ENCODE peak calls at places on chromosomes 11 and 22, in eight cellular contexts. One of them, this sample, is unnamed.
A peak's percentile ranks its signal among the peaks of the same experiment; 100 is the strongest.

GRCh38 chr11:35618497-35619029 is 303 bp downstream of the FJX1 start:
- DNase-seq in neural progenitor cell: peak; percentile 72
- DNase-seq in A549: peak; percentile 50
- DNase-seq in aorta: peak; percentile 48
- DNase-seq in cardiac muscle cell: peak; percentile 60
- DNase-seq in tibial nerve: no peak
- DNase-seq in IMR-90: peak; percentile 51
- DNase-seq in tibial artery: no peak
- DNase-seq in this sample: no peak

GRCh38 chr11:43197357-43197756 is 114.4 kb upstream of the API5 start:
- DNase-seq in neural progenitor cell: no peak
- DNase-seq in A549: no peak
- DNase-seq in aorta: no peak
- DNase-seq in cardiac muscle cell: no peak
- DNase-seq in tibial nerve: no peak
- DNase-seq in IMR-90: no peak
- DNase-seq in tibial artery: no peak
- DNase-seq in this sample: no peak

GRCh38 chr22:48366591-48366990 is 1461.1 kb downstream of the BRD1 start:
- DNase-seq in neural progenitor cell: no peak
- DNase-seq in A549: no peak
- DNase-seq in aorta: no peak
- DNase-seq in cardiac muscle cell: no peak
- DNase-seq in tibial nerve: no peak
- DNase-seq in IMR-90: no peak
- DNase-seq in tibial artery: no peak
- DNase-seq in this sample: no peak

GRCh38 chr11:10413268-10413667 is 41.8 kb upstream of the AMPD3 start:
- DNase-seq in neural progenitor cell: no peak
- DNase-seq in A549: no peak
- DNase-seq in aorta: no peak
- DNase-seq in cardiac muscle cell: peak; percentile 14
- DNase-seq in tibial nerve: no peak
- DNase-seq in IMR-90: peak; percentile 22
- DNase-seq in tibial artery: no peak
- DNase-seq in this sample: peak; percentile 43

GRCh38 chr11:79466411-79466810 is 25.6 kb upstream of the TENM4 start:
- DNase-seq in neural progenitor cell: no peak
- DNase-seq in A549: no peak
- DNase-seq in aorta: no peak
- DNase-seq in cardiac muscle cell: no peak
- DNase-seq in tibial nerve: no peak
- DNase-seq in IMR-90: peak; percentile 81
- DNase-seq in tibial artery: no peak
- DNase-seq in this sample: no peak

GRCh38 chr11:75148436-75148983 is 2.4 kb upstream of the SLCO2B1 start:
- DNase-seq in neural progenitor cell: no peak
- DNase-seq in A549: no peak
- DNase-seq in aorta: no peak
- DNase-seq in cardiac muscle cell: no peak
- DNase-seq in tibial nerve: no peak
- DNase-seq in IMR-90: no peak
- DNase-seq in tibial artery: no peak
- DNase-seq in this sample: no peak

GRCh38 chr11:680476-680875 is 14.5 kb downstream of the DEAF1 start:
- DNase-seq in neural progenitor cell: no peak
- DNase-seq in A549: no peak
- DNase-seq in aorta: no peak
- DNase-seq in cardiac muscle cell: no peak
- DNase-seq in tibial nerve: no peak
- DNase-seq in IMR-90: no peak
- DNase-seq in tibial artery: no peak
- DNase-seq in this sample: no peak

GRCh38 chr11:36070215-36070976 is 126.5 kb downstream of the LDLRAD3 start:
- DNase-seq in neural progenitor cell: no peak
- DNase-seq in A549: no peak
- DNase-seq in aorta: no peak
- DNase-seq in cardiac muscle cell: no peak
- DNase-seq in tibial nerve: no peak
- DNase-seq in IMR-90: no peak
- DNase-seq in tibial artery: no peak
- DNase-seq in this sample: no peak

GRCh38 chr11:83151274-83151977 is 5.5 kb upstream of the PCF11 start:
- DNase-seq in neural progenitor cell: no peak
- DNase-seq in A549: no peak
- DNase-seq in aorta: no peak
- DNase-seq in cardiac muscle cell: no peak
- DNase-seq in tibial nerve: no peak
- DNase-seq in IMR-90: no peak
- DNase-seq in tibial artery: no peak
- DNase-seq in this sample: no peak

GRCh38 chr11:80632156-80632555 is 1191.3 kb upstream of the TENM4 start:
- DNase-seq in neural progenitor cell: peak; percentile 51
- DNase-seq in A549: no peak
- DNase-seq in aorta: no peak
- DNase-seq in cardiac muscle cell: peak; percentile 14
- DNase-seq in tibial nerve: no peak
- DNase-seq in IMR-90: no peak
- DNase-seq in tibial artery: no peak
- DNase-seq in this sample: no peak

GRCh38 chr11:112457532-112457931 is 196.9 kb upstream of the PLET1 start:
- DNase-seq in neural progenitor cell: no peak
- DNase-seq in A549: no peak
- DNase-seq in aorta: no peak
- DNase-seq in cardiac muscle cell: no peak
- DNase-seq in tibial nerve: no peak
- DNase-seq in IMR-90: no peak
- DNase-seq in tibial artery: no peak
- DNase-seq in this sample: no peak

GRCh38 chr22:49380095-49380827 is 447.4 kb downstream of the BRD1 start:
- DNase-seq in neural progenitor cell: no peak
- DNase-seq in A549: no peak
- DNase-seq in aorta: no peak
- DNase-seq in cardiac muscle cell: no peak
- DNase-seq in tibial nerve: no peak
- DNase-seq in IMR-90: no peak
- DNase-seq in tibial artery: no peak
- DNase-seq in this sample: no peak
- H3K4me1 ChIP-seq in neural progenitor cell: no peaks in the 10 kb centered on the region
- H3K4me1 ChIP-seq in A549: no peaks in the 10 kb centered on the region
- H3K4me1 ChIP-seq in aorta: no peaks in the 10 kb centered on the region
- H3K4me1 ChIP-seq in cardiac muscle cell: no peaks in the 10 kb centered on the region
- H3K4me1 ChIP-seq in tibial nerve: no peaks in the 10 kb centered on the region
- H3K4me1 ChIP-seq in IMR-90: no peaks in the 10 kb centered on the region
- H3K4me1 ChIP-seq in tibial artery: no peaks in the 10 kb centered on the region
- H3K4me1 ChIP-seq in this sample: no peaks in the 10 kb centered on the region

GRCh38 chr22:17952273-17952801 is 72.0 kb downstream of the MICAL3 start:
- DNase-seq in neural progenitor cell: no peak
- DNase-seq in A549: no peak
- DNase-seq in aorta: no peak
- DNase-seq in cardiac muscle cell: no peak
- DNase-seq in tibial nerve: no peak
- DNase-seq in IMR-90: no peak
- DNase-seq in tibial artery: no peak
- DNase-seq in this sample: no peak

GRCh38 chr22:17954860-17955587 is 69.3 kb downstream of the MICAL3 start:
- DNase-seq in neural progenitor cell: no peak
- DNase-seq in A549: no peak
- DNase-seq in aorta: no peak
- DNase-seq in cardiac muscle cell: no peak
- DNase-seq in tibial nerve: no peak
- DNase-seq in IMR-90: no peak
- DNase-seq in tibial artery: no peak
- DNase-seq in this sample: no peak

GRCh38 chr22:17953147-17953546 is 71.2 kb downstream of the MICAL3 start:
- DNase-seq in neural progenitor cell: no peak
- DNase-seq in A549: no peak
- DNase-seq in aorta: no peak
- DNase-seq in cardiac muscle cell: no peak
- DNase-seq in tibial nerve: no peak
- DNase-seq in IMR-90: no peak
- DNase-seq in tibial artery: no peak
- DNase-seq in this sample: no peak

GRCh38 chr22:17955611-17956379 is 68.6 kb downstream of the MICAL3 start:
- DNase-seq in neural progenitor cell: no peak
- DNase-seq in A549: no peak
- DNase-seq in aorta: no peak
- DNase-seq in cardiac muscle cell: no peak
- DNase-seq in tibial nerve: no peak
- DNase-seq in IMR-90: no peak
- DNase-seq in tibial artery: no peak
- DNase-seq in this sample: no peak

GRCh38 chr22:17954200-17954859 is 70.0 kb downstream of the MICAL3 start:
- DNase-seq in neural progenitor cell: no peak
- DNase-seq in A549: no peak
- DNase-seq in aorta: no peak
- DNase-seq in cardiac muscle cell: no peak
- DNase-seq in tibial nerve: no peak
- DNase-seq in IMR-90: no peak
- DNase-seq in tibial artery: no peak
- DNase-seq in this sample: no peak
- H3K27ac ChIP-seq in neural progenitor cell: no peak overlapping the region
- H3K27ac ChIP-seq in A549: peak overlapping the region; percentile 70
- H3K27ac ChIP-seq in aorta: no peak overlapping the region
- H3K27ac ChIP-seq in cardiac muscle cell: no peak overlapping the region
- H3K27ac ChIP-seq in tibial nerve: no peak overlapping the region
- H3K27ac ChIP-seq in IMR-90: no peak overlapping the region
- H3K27ac ChIP-seq in tibial artery: no peak overlapping the region
- H3K27ac ChIP-seq in this sample: no peak overlapping the region

GRCh38 chr22:29343313-29343805 is 27.9 kb upstream of the RASL10A start:
- DNase-seq in neural progenitor cell: peak; percentile 18
- DNase-seq in A549: no peak
- DNase-seq in aorta: peak; percentile 50
- DNase-seq in cardiac muscle cell: peak; percentile 49
- DNase-seq in tibial nerve: no peak
- DNase-seq in IMR-90: peak; percentile 40
- DNase-seq in tibial artery: no peak
- DNase-seq in this sample: no peak

GRCh38 chr22:29341849-29342127 is 26.3 kb upstream of the RASL10A start:
- DNase-seq in neural progenitor cell: no peak
- DNase-seq in A549: no peak
- DNase-seq in aorta: no peak
- DNase-seq in cardiac muscle cell: no peak
- DNase-seq in tibial nerve: no peak
- DNase-seq in IMR-90: no peak
- DNase-seq in tibial artery: no peak
- DNase-seq in this sample: no peak

GRCh38 chr22:29342177-29342576 is 26.7 kb upstream of the RASL10A start:
- DNase-seq in neural progenitor cell: no peak
- DNase-seq in A549: no peak
- DNase-seq in aorta: peak; percentile 20
- DNase-seq in cardiac muscle cell: no peak
- DNase-seq in tibial nerve: no peak
- DNase-seq in IMR-90: no peak
- DNase-seq in tibial artery: no peak
- DNase-seq in this sample: no peak

GRCh38 chr22:29344137-29344536 is 28.6 kb upstream of the RASL10A start:
- DNase-seq in neural progenitor cell: no peak
- DNase-seq in A549: peak; percentile 31
- DNase-seq in aorta: peak; percentile 80
- DNase-seq in cardiac muscle cell: peak; percentile 55
- DNase-seq in tibial nerve: no peak
- DNase-seq in IMR-90: peak; percentile 79
- DNase-seq in tibial artery: no peak
- DNase-seq in this sample: no peak

GRCh38 chr22:29342577-29343312 is 27.2 kb upstream of the RASL10A start:
- DNase-seq in neural progenitor cell: no peak
- DNase-seq in A549: no peak
- DNase-seq in aorta: peak; percentile 38
- DNase-seq in cardiac muscle cell: peak; percentile 64
- DNase-seq in tibial nerve: no peak
- DNase-seq in IMR-90: no peak
- DNase-seq in tibial artery: no peak
- DNase-seq in this sample: no peak
- H3K4me1 ChIP-seq in neural progenitor cell: peaks cover 6% of the 10 kb centered on the region
- H3K4me1 ChIP-seq in A549: peaks cover 8% of the 10 kb centered on the region
- H3K4me1 ChIP-seq in aorta: no peaks in the 10 kb centered on the region
- H3K4me1 ChIP-seq in cardiac muscle cell: peaks cover 30% of the 10 kb centered on the region
- H3K4me1 ChIP-seq in tibial nerve: no peaks in the 10 kb centered on the region
- H3K4me1 ChIP-seq in IMR-90: no peaks in the 10 kb centered on the region
- H3K4me1 ChIP-seq in tibial artery: no peaks in the 10 kb centered on the region
- H3K4me1 ChIP-seq in this sample: no peaks in the 10 kb centered on the region

GRCh38 chr11:67558084-67558772 is 25.4 kb upstream of the GSTP1 start:
- DNase-seq in neural progenitor cell: no peak
- DNase-seq in A549: no peak
- DNase-seq in aorta: peak; percentile 82
- DNase-seq in cardiac muscle cell: no peak
- DNase-seq in tibial nerve: no peak
- DNase-seq in IMR-90: no peak
- DNase-seq in tibial artery: peak; percentile 29
- DNase-seq in this sample: no peak
- H3K27ac ChIP-seq in neural progenitor cell: no peak overlapping the region
- H3K27ac ChIP-seq in A549: peak overlapping the region; percentile 33
- H3K27ac ChIP-seq in aorta: peak overlapping the region; percentile 90
- H3K27ac ChIP-seq in cardiac muscle cell: no peak overlapping the region
- H3K27ac ChIP-seq in tibial nerve: peak overlapping the region; percentile 48
- H3K27ac ChIP-seq in IMR-90: no peak overlapping the region
- H3K27ac ChIP-seq in tibial artery: peak overlapping the region; percentile 31
- H3K27ac ChIP-seq in this sample: no peak overlapping the region

GRCh38 chr22:45224988-45225731 is 15.5 kb downstream of the KIAA0930 start:
- DNase-seq in neural progenitor cell: no peak
- DNase-seq in A549: no peak
- DNase-seq in aorta: no peak
- DNase-seq in cardiac muscle cell: no peak
- DNase-seq in tibial nerve: no peak
- DNase-seq in IMR-90: no peak
- DNase-seq in tibial artery: no peak
- DNase-seq in this sample: no peak

GRCh38 chr22:45225732-45226560 is 14.7 kb downstream of the KIAA0930 start:
- DNase-seq in neural progenitor cell: no peak
- DNase-seq in A549: no peak
- DNase-seq in aorta: peak; percentile 74
- DNase-seq in cardiac muscle cell: no peak
- DNase-seq in tibial nerve: no peak
- DNase-seq in IMR-90: peak; percentile 70
- DNase-seq in tibial artery: peak; percentile 74
- DNase-seq in this sample: no peak

GRCh38 chr22:45226681-45227186 is 14.0 kb downstream of the KIAA0930 start:
- DNase-seq in neural progenitor cell: no peak
- DNase-seq in A549: no peak
- DNase-seq in aorta: peak; percentile 78
- DNase-seq in cardiac muscle cell: no peak
- DNase-seq in tibial nerve: no peak
- DNase-seq in IMR-90: no peak
- DNase-seq in tibial artery: peak; percentile 56
- DNase-seq in this sample: no peak

GRCh38 chr22:45223304-45224117 is 17.2 kb downstream of the KIAA0930 start:
- DNase-seq in neural progenitor cell: no peak
- DNase-seq in A549: no peak
- DNase-seq in aorta: peak; percentile 42
- DNase-seq in cardiac muscle cell: no peak
- DNase-seq in tibial nerve: no peak
- DNase-seq in IMR-90: no peak
- DNase-seq in tibial artery: no peak
- DNase-seq in this sample: no peak

GRCh38 chr22:45224331-45224730 is 16.4 kb downstream of the KIAA0930 start:
- DNase-seq in neural progenitor cell: no peak
- DNase-seq in A549: no peak
- DNase-seq in aorta: no peak
- DNase-seq in cardiac muscle cell: no peak
- DNase-seq in tibial nerve: no peak
- DNase-seq in IMR-90: no peak
- DNase-seq in tibial artery: no peak
- DNase-seq in this sample: no peak
- H3K4me1 ChIP-seq in neural progenitor cell: peaks cover 21% of the 10 kb centered on the region
- H3K4me1 ChIP-seq in A549: peaks cover 6% of the 10 kb centered on the region
- H3K4me1 ChIP-seq in aorta: no peaks in the 10 kb centered on the region
- H3K4me1 ChIP-seq in cardiac muscle cell: peaks cover 3% of the 10 kb centered on the region
- H3K4me1 ChIP-seq in tibial nerve: peaks cover 33% of the 10 kb centered on the region
- H3K4me1 ChIP-seq in IMR-90: peaks cover 7% of the 10 kb centered on the region
- H3K4me1 ChIP-seq in tibial artery: no peaks in the 10 kb centered on the region
- H3K4me1 ChIP-seq in this sample: no peaks in the 10 kb centered on the region

This sample was measured in CD8-positive, alpha-beta T cell.